ENCODE peak calls at places on chromosomes 4 and X, in nine cellular contexts. One of them, this sample, is unnamed.

GRCh38 chr4:15765910-15766703 is 12.0 kb upstream of the CD38 start:
- DNase-seq in neuronal stem cell: no peak
- DNase-seq in PC-3: no peak
- DNase-seq in hepatocyte: no peak
- DNase-seq in neural progenitor cell: no peak
- DNase-seq in fibroblast of lung: no peak
- DNase-seq in IMR-90: no peak
- DNase-seq in HCT116: no peak
- DNase-seq in H9: no peak
- DNase-seq in this sample: no peak

GRCh38 chrX:18640686-18641085 is 31.2 kb downstream of the RS1 start:
- DNase-seq in neuronal stem cell: peak
- DNase-seq in PC-3: no peak
- DNase-seq in hepatocyte: no peak
- DNase-seq in neural progenitor cell: peak
- DNase-seq in fibroblast of lung: no peak
- DNase-seq in IMR-90: no peak
- DNase-seq in HCT116: no peak
- DNase-seq in H9: peak
- DNase-seq in this sample: no peak

GRCh38 chr4:81404294-81404693 is 67.4 kb downstream of the RASGEF1B start:
- DNase-seq in neuronal stem cell: no peak
- DNase-seq in PC-3: peak
- DNase-seq in hepatocyte: no peak
- DNase-seq in neural progenitor cell: no peak
- DNase-seq in fibroblast of lung: no peak
- DNase-seq in IMR-90: peak
- DNase-seq in HCT116: no peak
- DNase-seq in H9: no peak
- DNase-seq in this sample: no peak

GRCh38 chr4:90349632-90350031 is 222.4 kb downstream of the CCSER1 start:
- DNase-seq in neuronal stem cell: no peak
- DNase-seq in PC-3: no peak
- DNase-seq in hepatocyte: no peak
- DNase-seq in neural progenitor cell: no peak
- DNase-seq in fibroblast of lung: peak
- DNase-seq in IMR-90: no peak
- DNase-seq in HCT116: no peak
- DNase-seq in H9: no peak
- DNase-seq in this sample: no peak

GRCh38 chr4:141065872-141066271 is 67.4 kb downstream of the RNF150 start:
- DNase-seq in neuronal stem cell: no peak
- DNase-seq in PC-3: no peak
- DNase-seq in hepatocyte: no peak
- DNase-seq in neural progenitor cell: no peak
- DNase-seq in fibroblast of lung: peak
- DNase-seq in IMR-90: no peak
- DNase-seq in HCT116: no peak
- DNase-seq in H9: no peak
- DNase-seq in this sample: no peak

GRCh38 chr4:37490391-37491347 is 195.5 kb downstream of the RELL1 start:
- DNase-seq in neuronal stem cell: no peak
- DNase-seq in PC-3: no peak
- DNase-seq in hepatocyte: peak
- DNase-seq in neural progenitor cell: no peak
- DNase-seq in fibroblast of lung: no peak
- DNase-seq in IMR-90: no peak
- DNase-seq in HCT116: no peak
- DNase-seq in H9: no peak
- DNase-seq in this sample: no peak

GRCh38 chrX:70046978-70047377 is 2.8 kb downstream of the AWAT2 start:
- DNase-seq in neuronal stem cell: no peak
- DNase-seq in PC-3: peak
- DNase-seq in hepatocyte: no peak
- DNase-seq in neural progenitor cell: no peak
- DNase-seq in fibroblast of lung: no peak
- DNase-seq in IMR-90: peak
- DNase-seq in HCT116: no peak
- DNase-seq in H9: no peak
- DNase-seq in this sample: no peak

GRCh38 chr4:113260671-113261070 is 211.2 kb downstream of the ANK2 start:
- DNase-seq in neuronal stem cell: no peak
- DNase-seq in PC-3: no peak
- DNase-seq in hepatocyte: no peak
- DNase-seq in neural progenitor cell: no peak
- DNase-seq in fibroblast of lung: no peak
- DNase-seq in IMR-90: no peak
- DNase-seq in HCT116: no peak
- DNase-seq in H9: no peak
- DNase-seq in this sample: no peak

GRCh38 chrX:119477812-119478232 is 9.6 kb downstream of the SLC25A5 start:
- DNase-seq in neuronal stem cell: no peak
- DNase-seq in PC-3: no peak
- DNase-seq in hepatocyte: peak
- DNase-seq in neural progenitor cell: no peak
- DNase-seq in fibroblast of lung: peak
- DNase-seq in IMR-90: peak
- DNase-seq in HCT116: no peak
- DNase-seq in H9: no peak
- DNase-seq in this sample: peak

GRCh38 chr4:1895489-1895888 is 24.3 kb downstream of the NSD2 start:
- DNase-seq in neuronal stem cell: no peak
- DNase-seq in PC-3: no peak
- DNase-seq in hepatocyte: no peak
- DNase-seq in neural progenitor cell: no peak
- DNase-seq in fibroblast of lung: no peak
- DNase-seq in IMR-90: no peak
- DNase-seq in HCT116: no peak
- DNase-seq in H9: no peak
- DNase-seq in this sample: no peak

GRCh38 chr4:20015825-20016224 is 235.9 kb upstream of the SLIT2 start:
- DNase-seq in neuronal stem cell: no peak
- DNase-seq in PC-3: peak
- DNase-seq in hepatocyte: peak
- DNase-seq in neural progenitor cell: no peak
- DNase-seq in fibroblast of lung: no peak
- DNase-seq in IMR-90: peak
- DNase-seq in HCT116: no peak
- DNase-seq in H9: no peak
- DNase-seq in this sample: no peak

GRCh38 chr4:107153228-107153627 is 117.1 kb upstream of the DKK2 start:
- DNase-seq in neuronal stem cell: peak
- DNase-seq in PC-3: no peak
- DNase-seq in hepatocyte: peak
- DNase-seq in neural progenitor cell: peak
- DNase-seq in fibroblast of lung: no peak
- DNase-seq in IMR-90: no peak
- DNase-seq in HCT116: no peak
- DNase-seq in H9: peak
- DNase-seq in this sample: no peak

GRCh38 chr4:44722001-44722400 is 4.4 kb downstream of the GNPDA2 start:
- DNase-seq in neuronal stem cell: no peak
- DNase-seq in PC-3: no peak
- DNase-seq in hepatocyte: no peak
- DNase-seq in neural progenitor cell: no peak
- DNase-seq in fibroblast of lung: no peak
- DNase-seq in IMR-90: no peak
- DNase-seq in HCT116: no peak
- DNase-seq in H9: no peak
- DNase-seq in this sample: no peak

GRCh38 chr4:105179539-105180401 is 33.1 kb downstream of the TET2 start:
- DNase-seq in neuronal stem cell: no peak
- DNase-seq in PC-3: no peak
- DNase-seq in hepatocyte: peak
- DNase-seq in neural progenitor cell: no peak
- DNase-seq in fibroblast of lung: peak
- DNase-seq in IMR-90: peak
- DNase-seq in HCT116: no peak
- DNase-seq in H9: no peak
- DNase-seq in this sample: peak

GRCh38 chr4:20359692-20360091 is 108.0 kb downstream of the SLIT2 start:
- DNase-seq in neuronal stem cell: no peak
- DNase-seq in PC-3: no peak
- DNase-seq in hepatocyte: no peak
- DNase-seq in neural progenitor cell: no peak
- DNase-seq in fibroblast of lung: no peak
- DNase-seq in IMR-90: no peak
- DNase-seq in HCT116: no peak
- DNase-seq in H9: no peak
- DNase-seq in this sample: no peak

GRCh38 chrX:30992381-30992904 is 79.4 kb downstream of the FTHL17 start:
- DNase-seq in neuronal stem cell: no peak
- DNase-seq in PC-3: no peak
- DNase-seq in hepatocyte: no peak
- DNase-seq in neural progenitor cell: no peak
- DNase-seq in fibroblast of lung: peak
- DNase-seq in IMR-90: no peak
- DNase-seq in HCT116: no peak
- DNase-seq in H9: no peak
- DNase-seq in this sample: peak

GRCh38 chrX:76796311-76796710 is 368.8 kb downstream of the MAGEE1 start:
- DNase-seq in neuronal stem cell: no peak
- DNase-seq in PC-3: peak
- DNase-seq in hepatocyte: no peak
- DNase-seq in neural progenitor cell: no peak
- DNase-seq in fibroblast of lung: no peak
- DNase-seq in IMR-90: no peak
- DNase-seq in HCT116: no peak
- DNase-seq in H9: no peak
- DNase-seq in this sample: no peak

GRCh38 chr4:152063301-152064235 is 302.8 kb upstream of the GATB start:
- DNase-seq in neuronal stem cell: no peak
- DNase-seq in PC-3: peak
- DNase-seq in hepatocyte: peak
- DNase-seq in neural progenitor cell: no peak
- DNase-seq in fibroblast of lung: peak
- DNase-seq in IMR-90: no peak
- DNase-seq in HCT116: no peak
- DNase-seq in H9: no peak
- DNase-seq in this sample: peak
- H2AFZ ChIP-seq in neuronal stem cell: no peak
- H2AFZ ChIP-seq in PC-3: peak
- H2AFZ ChIP-seq in hepatocyte: no peak
- H2AFZ ChIP-seq in neural progenitor cell: no peak
- H2AFZ ChIP-seq in fibroblast of lung: no peak
- H2AFZ ChIP-seq in IMR-90: no peak
- H2AFZ ChIP-seq in HCT116: no peak
- H2AFZ ChIP-seq in H9: no peak
- H2AFZ ChIP-seq in this sample: no peak

GRCh38 chr4:138890921-138891570 is 124.5 kb upstream of the NOCT start:
- DNase-seq in neuronal stem cell: no peak
- DNase-seq in PC-3: no peak
- DNase-seq in hepatocyte: no peak
- DNase-seq in neural progenitor cell: no peak
- DNase-seq in fibroblast of lung: no peak
- DNase-seq in IMR-90: no peak
- DNase-seq in HCT116: no peak
- DNase-seq in H9: no peak
- DNase-seq in this sample: no peak
- H2AFZ ChIP-seq in neuronal stem cell: peak
- H2AFZ ChIP-seq in PC-3: no peak
- H2AFZ ChIP-seq in hepatocyte: no peak
- H2AFZ ChIP-seq in neural progenitor cell: no peak
- H2AFZ ChIP-seq in fibroblast of lung: no peak
- H2AFZ ChIP-seq in IMR-90: no peak
- H2AFZ ChIP-seq in HCT116: no peak
- H2AFZ ChIP-seq in H9: no peak
- H2AFZ ChIP-seq in this sample: no peak

DNA sequence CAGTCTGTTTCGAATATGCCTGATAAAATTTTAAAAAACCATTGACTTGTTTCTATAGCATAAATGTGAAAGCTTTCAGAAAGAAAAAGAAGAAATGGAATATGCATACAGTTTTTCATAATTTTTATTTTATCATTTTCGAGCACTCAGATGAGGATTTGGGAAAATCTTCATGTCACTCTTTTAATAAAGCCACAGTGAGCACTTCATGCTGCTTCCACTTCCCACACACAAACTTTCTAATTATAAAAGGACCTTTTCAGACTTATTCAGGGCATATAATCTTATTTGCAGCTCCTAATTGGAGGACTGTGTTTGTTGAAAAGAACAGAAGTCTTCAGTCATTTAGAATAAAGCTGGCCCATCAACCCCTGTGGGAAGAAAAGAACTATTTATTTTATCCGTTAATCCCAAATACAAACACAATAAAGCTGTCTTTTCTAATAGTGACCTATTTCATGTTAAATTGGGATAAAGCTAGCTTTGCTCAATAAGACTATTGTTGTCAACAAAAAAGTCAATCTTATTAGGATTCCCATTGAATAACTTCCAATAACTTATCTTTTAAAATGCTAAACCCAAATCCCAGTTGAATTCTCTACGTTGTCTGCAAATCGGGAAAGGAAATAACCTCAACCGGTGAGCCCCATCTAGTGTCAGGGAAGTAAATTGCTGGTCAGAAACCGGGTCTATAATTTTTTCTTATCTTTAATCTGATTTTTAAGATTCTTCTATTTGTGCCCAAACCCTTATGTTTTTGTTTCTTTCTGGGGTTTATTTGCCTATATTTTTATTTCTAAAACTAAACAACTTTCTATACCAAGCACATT is 211.5 kb downstream of the PDGFRA start:
- DNase-seq in neuronal stem cell: peak
- DNase-seq in PC-3: peak
- DNase-seq in hepatocyte: peak
- DNase-seq in neural progenitor cell: peak
- DNase-seq in fibroblast of lung: peak
- DNase-seq in IMR-90: peak
- DNase-seq in HCT116: peak
- DNase-seq in H9: no peak
- DNase-seq in this sample: peak
- H2AFZ ChIP-seq in neuronal stem cell: no peak
- H2AFZ ChIP-seq in PC-3: peak
- H2AFZ ChIP-seq in hepatocyte: no peak
- H2AFZ ChIP-seq in neural progenitor cell: no peak
- H2AFZ ChIP-seq in fibroblast of lung: peak
- H2AFZ ChIP-seq in IMR-90: no peak
- H2AFZ ChIP-seq in HCT116: peak
- H2AFZ ChIP-seq in H9: no peak
- H2AFZ ChIP-seq in this sample: no peak

GRCh38 chr4:77994194-77994721 is 62.9 kb upstream of the FRAS1 start:
- DNase-seq in neuronal stem cell: peak
- DNase-seq in PC-3: peak
- DNase-seq in hepatocyte: peak
- DNase-seq in neural progenitor cell: peak
- DNase-seq in fibroblast of lung: peak
- DNase-seq in IMR-90: peak
- DNase-seq in HCT116: peak
- DNase-seq in H9: peak
- DNase-seq in this sample: peak
- H2AFZ ChIP-seq in neuronal stem cell: peak
- H2AFZ ChIP-seq in PC-3: no peak
- H2AFZ ChIP-seq in hepatocyte: no peak
- H2AFZ ChIP-seq in neural progenitor cell: peak
- H2AFZ ChIP-seq in fibroblast of lung: no peak
- H2AFZ ChIP-seq in IMR-90: no peak
- H2AFZ ChIP-seq in HCT116: peak
- H2AFZ ChIP-seq in H9: no peak
- H2AFZ ChIP-seq in this sample: no peak

GRCh38 chrX:134746379-134746723 is 88.1 kb upstream of the PLAC1 start:
- DNase-seq in neuronal stem cell: no peak
- DNase-seq in PC-3: no peak
- DNase-seq in hepatocyte: no peak
- DNase-seq in neural progenitor cell: no peak
- DNase-seq in fibroblast of lung: peak
- DNase-seq in IMR-90: no peak
- DNase-seq in HCT116: no peak
- DNase-seq in H9: no peak
- DNase-seq in this sample: peak
- H2AFZ ChIP-seq in neuronal stem cell: no peak
- H2AFZ ChIP-seq in PC-3: no peak
- H2AFZ ChIP-seq in hepatocyte: no peak
- H2AFZ ChIP-seq in neural progenitor cell: no peak
- H2AFZ ChIP-seq in fibroblast of lung: no peak
- H2AFZ ChIP-seq in IMR-90: no peak
- H2AFZ ChIP-seq in HCT116: no peak
- H2AFZ ChIP-seq in H9: no peak
- H2AFZ ChIP-seq in this sample: no peak

This sample was measured in astrocyte.